ENCODE peak calls at places on chromosome 10, in four cellular contexts. S is IMR-90, K is right lobe of liver, V is tibial nerve. Q is an unnamed sample. For H3K9me3, the result is how much of the 10 kb centered on the place peaks cover.

GRCh38 chr10:86371116-86371515 is 4.5 kb upstream of the GRID1 start:
- DNase-seq in S (no peak), K (no peak), V (no peak), Q (no peak)

GRCh38 chr10:123521076-123521475 is 145.1 kb upstream of the GPR26 start:
- DNase-seq in V (no peak), K (no peak), S (no peak), Q (no peak)

GRCh38 chr10:34786464-34786863 is 28.6 kb downstream of the PARD3 start:
- DNase-seq in V (no peak), S (peak), K (no peak), Q (no peak)

GRCh38 chr10:74027702-74028101 is 29.8 kb downstream of the VCL start:
- DNase-seq in K (no peak), S (peak), V (no peak), Q (no peak)

GRCh38 chr10:45373003-45373782 is 823 bp upstream of the ALOX5 start:
- DNase-seq in S (no peak), V (no peak), K (peak), Q (no peak)

GRCh38 chr10:88989824-88990527 is 622 bp upstream of the FAS start:
- DNase-seq in S (peak), K (no peak), V (peak), Q (peak)

GRCh38 chr10:13346912-13347234 is 1.2 kb downstream of the SEPHS1 start:
- DNase-seq in S (no peak), V (no peak), K (no peak), Q (no peak)

GRCh38 chr10:110556993-110557601 is 10.4 kb upstream of the SMC3 start:
- DNase-seq in K (no peak), V (peak), S (peak), Q (peak)

GRCh38 chr10:132397671-132398565 is 918 bp downstream of the PWWP2B start:
- DNase-seq in K (peak), S (peak), V (no peak), Q (peak)

GRCh38 chr10:13633689-13634088 is 46.9 kb downstream of the PRPF18 start:
- DNase-seq in V (peak), K (no peak), S (peak), Q (peak)

GRCh38 chr10:59687657-59688056 is 22.0 kb downstream of the SLC16A9 start:
- DNase-seq in K (no peak), S (no peak), V (no peak), Q (no peak)

GRCh38 chr10:3419719-3420495 is 247.3 kb upstream of the PITRM1 start:
- DNase-seq in K (no peak), V (no peak), S (no peak), Q (no peak)

GRCh38 chr10:60236869-60237524 is 152.7 kb downstream of the ANK3 start:
- DNase-seq in V (peak), K (peak), S (no peak), Q (no peak)

GRCh38 chr10:83701799-83702198 is 437.5 kb upstream of the GHITM start:
- DNase-seq in V (no peak), K (peak), S (no peak), Q (no peak)

GRCh38 chr10:132360766-132361447 is 28.9 kb downstream of the LRRC27 start:
- DNase-seq in S (no peak), K (no peak), V (no peak), Q (no peak)

GRCh38 chr10:71621783-71622526 is 97.6 kb downstream of the C10orf105 start:
- DNase-seq in S (peak), K (no peak), V (peak), Q (peak)

GRCh38 chr10:123421461-123421860 is 244.7 kb upstream of the GPR26 start:
- DNase-seq in K (no peak), V (no peak), S (no peak), Q (no peak)

GRCh38 chr10:24465899-24466615 is 257.1 kb downstream of the KIAA1217 start:
- DNase-seq in K (peak), V (no peak), S (peak), Q (no peak)

GRCh38 chr10:112335104-112335840 is 38.6 kb upstream of the ACSL5 start:
- DNase-seq in V (no peak), K (no peak), S (peak), Q (no peak)

GRCh38 chr10:133156674-133157579 is 3.1 kb upstream of the KNDC1 start:
- DNase-seq in V (no peak), S (peak), K (no peak), Q (no peak)

DNA sequence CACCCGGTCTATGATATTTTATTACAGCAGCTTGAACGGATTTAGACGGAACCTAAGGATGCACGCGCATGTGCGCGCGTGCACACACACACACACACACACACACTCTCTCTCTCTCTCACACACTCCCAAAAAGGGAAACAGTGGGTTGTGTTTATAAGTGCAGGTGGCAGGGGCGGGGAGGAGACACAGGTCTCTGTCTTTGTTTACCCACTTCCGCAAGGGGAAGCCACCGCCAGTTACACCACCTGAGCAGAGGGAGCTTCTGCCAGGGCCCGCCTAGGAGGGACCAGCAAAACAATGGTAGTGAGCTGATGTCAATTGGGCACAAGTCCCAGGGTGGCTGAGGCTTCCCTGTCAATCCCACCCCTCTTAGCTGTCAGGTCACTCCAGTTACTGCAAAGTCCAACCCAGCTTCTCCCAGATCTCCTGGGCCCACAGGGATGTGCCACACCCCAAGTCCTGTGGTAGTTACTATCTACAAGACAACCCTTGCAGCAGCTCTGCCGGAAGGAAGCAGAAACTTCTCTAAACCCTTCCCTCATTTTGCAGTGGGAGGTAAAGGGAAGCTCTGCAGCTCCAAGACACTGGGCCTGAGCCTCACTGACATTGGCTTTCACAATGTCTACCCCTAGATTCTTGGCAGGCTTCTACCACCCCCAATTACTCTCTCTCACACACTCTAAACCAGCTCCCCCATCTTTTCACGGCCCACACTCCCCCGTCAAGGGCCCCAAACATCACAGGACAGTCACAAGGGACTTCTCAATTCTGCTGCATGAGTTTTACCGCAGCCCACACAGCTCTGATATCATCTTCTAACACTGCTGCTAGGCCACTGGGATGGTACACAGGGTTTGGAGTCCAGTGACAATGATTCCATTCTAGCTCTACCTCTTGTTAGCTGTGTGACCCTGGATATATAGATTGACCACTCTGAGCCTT is 17.6 kb downstream of the ANXA11 start:
- DNase-seq in K (peak), V (no peak), S (no peak), Q (no peak)
- TF ChIP-seq CTCF in K (no peak), V (no peak), S (no peak), Q (no peak)

GRCh38 chr10:29720149-29720548 is 85.4 kb upstream of the SVIL start:
- DNase-seq in S (no peak), V (no peak), K (no peak), Q (no peak)

GRCh38 chr10:29723704-29724103 is 88.9 kb upstream of the SVIL start:
- DNase-seq in K (no peak), S (no peak), V (no peak), Q (no peak)

GRCh38 chr10:29722777-29723176 is 88.0 kb upstream of the SVIL start:
- DNase-seq in K (no peak), S (no peak), V (no peak), Q (no peak)

GRCh38 chr10:29715296-29715695 is 80.5 kb upstream of the SVIL start:
- DNase-seq in V (no peak), K (no peak), S (no peak), Q (no peak)

DNA sequence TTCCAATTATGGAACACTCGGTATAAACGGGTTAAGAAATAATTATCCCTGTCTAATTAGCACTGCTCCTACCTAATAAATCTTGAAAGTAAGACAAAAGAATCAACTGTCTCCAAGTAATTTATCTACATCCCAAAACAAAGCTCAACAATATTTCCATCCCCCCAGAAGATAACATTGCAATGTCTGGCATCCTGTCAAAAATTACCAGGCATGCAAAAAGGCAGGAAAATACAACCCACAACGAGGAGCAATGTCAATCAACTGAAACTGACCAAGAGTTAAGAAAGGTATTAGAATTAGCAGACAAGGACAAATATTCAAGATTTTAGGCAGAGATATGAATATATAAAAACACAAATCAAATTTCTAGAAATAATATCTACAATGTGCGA is 84.5 kb upstream of the SVIL start:
- DNase-seq in V (no peak), S (no peak), K (no peak), Q (no peak)
- H3K9me3 ChIP-seq in V (under half), S (under half), K (under half), Q (under half)

GRCh38 chr10:93894516-93895378 is 969 bp downstream of the SLC35G1 start:
- DNase-seq in K (no peak), V (no peak), S (peak), Q (no peak)

GRCh38 chr10:93899109-93899508 is 5.3 kb downstream of the SLC35G1 start:
- DNase-seq in S (no peak), K (no peak), V (no peak), Q (no peak)

GRCh38 chr10:93897070-93897797 is 3.5 kb downstream of the SLC35G1 start:
- DNase-seq in K (no peak), V (no peak), S (no peak), Q (no peak)

DNA sequence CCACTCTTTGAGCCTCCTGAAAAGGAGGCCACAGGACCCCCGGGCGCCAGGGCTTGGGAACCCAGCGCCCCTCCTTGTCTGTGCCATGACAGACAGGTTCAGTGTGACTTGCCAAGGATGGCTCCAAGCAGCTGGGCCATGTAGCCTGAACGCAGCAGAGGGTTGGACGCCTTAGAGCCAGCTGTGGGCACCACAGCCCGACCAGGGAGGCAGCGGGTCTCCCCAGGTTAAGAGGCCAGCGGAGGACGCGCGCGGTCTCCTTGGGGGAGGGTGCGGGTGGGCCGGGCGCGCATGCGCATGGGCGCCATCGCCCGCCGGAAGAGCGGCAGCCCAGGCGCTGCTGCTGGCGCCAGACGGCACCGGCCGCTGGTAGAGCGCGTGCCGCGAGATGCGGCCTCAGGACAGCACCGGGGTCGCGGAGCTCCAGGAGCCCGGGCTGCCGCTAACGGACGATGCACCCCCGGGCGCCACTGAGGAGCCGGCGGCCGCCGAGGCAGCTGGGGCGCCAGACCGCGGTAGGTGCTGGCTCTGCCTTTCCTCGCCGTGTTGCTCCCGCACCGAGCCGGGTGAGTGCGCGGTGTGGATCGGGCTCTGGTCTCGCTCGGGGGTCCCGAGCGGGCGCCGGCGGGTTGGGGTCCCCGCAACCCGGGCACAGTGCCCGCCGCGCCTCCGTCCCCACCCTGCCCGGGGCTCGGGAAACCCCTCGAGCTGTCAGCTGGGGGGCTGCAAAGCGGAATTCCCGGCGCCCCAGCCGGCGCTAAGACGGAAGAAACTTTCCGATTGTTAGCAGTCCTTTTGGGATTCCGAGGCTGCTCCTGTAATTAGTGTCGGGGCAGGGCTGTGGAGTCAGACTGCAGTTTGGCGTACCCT is at the start of gene SLC35G1:
- DNase-seq in V (no peak), K (peak), S (peak), Q (peak)
- TF ChIP-seq POLR2A in V (no peak), K (peak), S (peak), Q (peak)

GRCh38 chr10:114403545-114404161 is 649 bp downstream of the AFAP1L2 start:
- DNase-seq in V (no peak), S (no peak), K (no peak), Q (peak)
- TF ChIP-seq CTCF in V (peak), S (no peak), K (no peak), Q (peak)

DNA sequence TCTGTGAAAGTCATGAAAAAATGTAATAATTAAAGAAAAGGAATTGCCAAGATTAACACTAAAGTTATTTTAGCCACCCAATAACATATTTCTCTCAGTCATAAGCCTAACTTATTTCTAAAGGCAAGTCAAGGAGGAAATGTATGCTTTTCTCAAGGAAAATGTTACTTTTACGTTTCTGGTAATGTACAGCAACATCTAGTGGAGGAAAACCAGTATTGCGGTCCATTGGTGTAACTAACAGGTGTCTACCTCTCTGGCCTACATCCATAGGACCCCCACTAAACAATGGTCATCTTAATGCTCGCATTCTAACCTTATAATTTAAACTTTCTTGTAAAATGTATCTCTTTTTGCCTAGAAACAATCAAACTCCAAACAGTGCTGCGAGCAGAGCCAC is 437.5 kb downstream of the KIF20B start:
- DNase-seq in V (no peak), K (no peak), S (no peak), Q (no peak)
- H3K9me3 ChIP-seq in V (half or more), K (under half), S (under half), Q (under half)

DNA sequence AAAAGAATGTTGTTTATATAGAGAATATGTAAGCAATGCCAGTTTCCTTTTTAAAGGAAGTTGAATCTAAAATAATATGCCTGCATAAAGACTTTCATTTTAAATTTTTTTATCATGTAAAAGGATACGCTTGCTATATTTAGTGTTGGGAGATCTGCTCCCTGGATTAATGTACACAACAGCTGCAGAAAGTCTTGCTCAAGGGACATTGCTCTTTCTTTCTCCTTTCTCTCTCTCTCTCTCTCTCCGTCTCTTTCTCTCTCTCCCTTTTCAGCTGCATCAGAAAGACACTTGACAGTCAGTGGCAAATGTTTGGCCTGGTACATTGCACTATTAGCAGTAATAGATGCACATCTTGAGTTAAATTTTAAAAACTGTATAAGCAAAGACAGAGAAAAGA is 739 bp downstream of the MYPN start:
- DNase-seq in V (no peak), K (no peak), S (peak), Q (no peak)
- TF ChIP-seq POLR2A in V (no peak), K (no peak), S (no peak), Q (no peak)

Q was measured in uterus.